ENCODE peak calls at places on chromosomes 12 and 14, in eight cellular contexts. S is H1, Q is fibroblast of lung, G is PC-9, E is astrocyte, D is keratinocyte, W is GM12878, Z is GM23248. K is an unnamed sample.

GRCh38 chr12:8911606-8912268 is 2.6 kb upstream of the PHC1 start:
- DNase-seq in Z (no peak), E (no peak), Q (no peak), G (peak; percentile 94), S (no peak), D (no peak), W (no peak), K (no peak)

GRCh38 chr14:101171650-101172049 is 268.1 kb upstream of the RTL1 start:
- DNase-seq in E (no peak), Z (no peak), S (no peak), G (no peak), Q (no peak), D (no peak), W (no peak), K (no peak)

GRCh38 chr14:97777622-97778021 is 980.4 kb downstream of the VRK1 start:
- DNase-seq in G (no peak), W (no peak), E (no peak), S (no peak), Q (no peak), Z (no peak), D (no peak), K (no peak)

GRCh38 chr14:55301722-55302121 is 30.5 kb downstream of the FBXO34 start:
- DNase-seq in E (peak; percentile 63), G (no peak), Z (peak; percentile 62), W (no peak), S (no peak), Q (peak; percentile 70), D (peak; percentile 19), K (peak; percentile 79)

GRCh38 chr12:11769723-11770514 is 120.4 kb downstream of the ETV6 start:
- DNase-seq in G (no peak), D (no peak), W (no peak), S (no peak), Z (no peak), Q (no peak), E (no peak), K (no peak)

GRCh38 chr12:96302706-96303310 is 97.4 kb downstream of the CDK17 start:
- DNase-seq in Z (no peak), D (no peak), G (no peak), E (no peak), Q (no peak), S (no peak), W (no peak), K (no peak)

GRCh38 chr14:67729072-67729561 is 27.4 kb downstream of the RDH12 start:
- DNase-seq in E (no peak), G (no peak), Q (no peak), Z (no peak), S (peak; percentile 77), W (no peak), D (no peak), K (no peak)

GRCh38 chr14:99982449-99983250 is 82.6 kb upstream of the EVL start:
- DNase-seq in Q (peak; percentile 52), Z (peak; percentile 77), G (no peak), E (peak; percentile 29), D (peak; percentile 28), S (no peak), W (peak; percentile 33), K (peak; percentile 42)

GRCh38 chr14:73651005-73651404 is 6.2 kb downstream of the DNAL1 start:
- DNase-seq in E (no peak), W (no peak), Z (no peak), D (no peak), S (no peak), G (no peak), Q (no peak), K (no peak)

GRCh38 chr14:60657609-60657983 is 8.3 kb upstream of the SIX1 start:
- DNase-seq in Z (no peak), E (no peak), S (no peak), D (no peak), W (no peak), Q (peak; percentile 43), G (no peak), K (no peak)
- TF ChIP-seq EZH2 in Z (no peak), E (no peak), S (peak; percentile 53), D (no peak), W (no peak), Q (no peak), G (no peak), K (no peak)

DNA sequence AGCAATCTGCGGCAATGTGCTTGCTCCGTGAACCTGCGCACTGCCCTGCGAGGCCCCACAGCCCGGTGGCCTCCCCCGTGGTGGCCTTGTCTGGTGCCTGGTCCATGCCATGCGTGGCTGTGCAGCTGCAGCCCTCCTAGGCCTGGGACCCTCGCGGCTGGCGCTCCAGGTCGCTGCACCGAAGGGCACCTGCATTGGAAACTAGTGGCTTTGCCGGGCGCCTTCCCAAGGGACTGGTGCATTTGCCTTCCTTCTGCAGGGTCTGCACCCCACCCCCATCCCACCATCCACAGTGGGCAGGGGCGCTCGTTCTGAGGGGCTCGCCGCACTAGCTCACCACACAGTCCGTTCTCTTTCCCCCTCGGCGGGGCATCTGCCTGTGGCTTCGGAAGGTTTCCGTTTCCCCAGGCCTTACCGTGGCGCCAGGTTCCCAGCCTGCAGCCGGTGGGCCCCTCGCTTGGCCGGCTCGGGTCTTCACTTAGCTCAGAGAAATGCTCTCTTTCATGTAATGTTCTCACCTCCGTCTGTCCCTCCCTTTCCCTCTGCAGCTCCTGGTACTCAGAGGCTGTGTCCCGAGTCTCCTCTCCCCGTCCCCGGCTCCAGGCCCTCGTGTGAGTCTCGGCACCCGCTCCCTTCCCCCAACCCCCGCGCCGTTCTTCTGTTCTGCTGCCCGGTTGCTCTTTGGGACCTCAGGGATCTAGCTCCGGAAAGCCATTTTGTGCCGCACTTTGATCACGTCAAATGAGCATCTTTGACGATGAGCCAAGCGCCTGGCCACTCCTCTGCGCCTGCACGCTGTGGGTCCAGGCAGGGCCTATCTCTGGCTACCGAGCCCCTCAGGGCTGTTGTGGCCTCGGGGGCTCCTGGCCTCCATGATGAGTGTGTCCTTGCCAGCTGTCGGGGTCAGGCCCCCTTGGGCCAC is 31.9 kb downstream of the JAG2 start:
- DNase-seq in G (no peak), W (no peak), Q (no peak), D (no peak), Z (no peak), S (peak; percentile 45), E (no peak), K (no peak)
- H2AFZ ChIP-seq in G (no peak overlapping the region), W (no peak overlapping the region), Q (no peak overlapping the region), D (no peak overlapping the region), Z (no peak overlapping the region), S (peak overlapping the region; percentile 6), E (no peak overlapping the region), K (no peak overlapping the region)

DNA sequence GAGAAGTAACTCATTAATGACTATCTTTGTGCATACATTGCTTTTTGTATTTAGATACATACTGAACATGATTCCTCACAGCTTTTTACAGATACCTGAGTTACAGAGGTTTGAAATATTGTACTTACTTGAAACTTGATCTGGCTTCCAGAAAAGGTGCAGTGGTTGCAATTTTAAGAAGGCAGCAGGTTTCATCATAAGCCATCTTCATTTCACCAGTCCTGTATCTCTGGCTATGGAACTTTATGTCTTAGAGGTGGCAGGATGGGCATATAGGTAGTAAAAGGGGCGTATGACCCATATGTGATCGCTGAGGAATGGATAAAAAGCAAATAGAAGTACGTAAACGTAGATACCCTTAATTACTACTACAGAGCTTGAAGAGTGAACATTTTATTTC is 13.7 kb downstream of the ZBTB1 start:
- DNase-seq in Z (no peak), G (no peak), D (no peak), W (no peak), Q (no peak), E (no peak), S (no peak), K (no peak)
- H4K20me1 ChIP-seq in Z (peaks cover 51% of the 10 kb centered on the region), G (peaks cover 36% of the 10 kb centered on the region), D (no peaks in the 10 kb centered on the region), W (no peaks in the 10 kb centered on the region), Q (peaks cover 8% of the 10 kb centered on the region), E (peaks cover 90% of the 10 kb centered on the region), S (peaks cover 2% of the 10 kb centered on the region), K (no peaks in the 10 kb centered on the region)

GRCh38 chr12:53942467-53942997 is 3.9 kb downstream of the HOXC13 start:
- DNase-seq in G (no peak), D (no peak), E (no peak), Q (no peak), W (no peak), Z (no peak), S (no peak), K (no peak)
- TF ChIP-seq EZH2 in G (no peak), D (no peak), E (no peak), Q (no peak), W (no peak), Z (no peak), S (peak; percentile 30), K (no peak)

GRCh38 chr12:70756118-70756517 is 118.9 kb upstream of the PTPRB start:
- DNase-seq in Z (peak; percentile 77), W (no peak), S (no peak), G (peak; percentile 86), E (peak; percentile 74), D (no peak), Q (peak; percentile 77), K (peak; percentile 73)

GRCh38 chr12:70756791-70757190 is 119.6 kb upstream of the PTPRB start:
- DNase-seq in D (no peak), Z (no peak), E (no peak), S (no peak), G (no peak), W (no peak), Q (no peak), K (no peak)

GRCh38 chr12:70759161-70759918 is 122.1 kb upstream of the PTPRB start:
- DNase-seq in S (no peak), W (no peak), Q (no peak), G (no peak), Z (no peak), D (no peak), E (no peak), K (peak; percentile 18)

GRCh38 chr12:70758494-70758845 is 121.2 kb upstream of the PTPRB start:
- DNase-seq in E (no peak), Q (no peak), S (no peak), D (no peak), G (no peak), Z (no peak), W (no peak), K (no peak)

GRCh38 chr12:70757830-70758493 is 120.7 kb upstream of the PTPRB start:
- DNase-seq in W (no peak), S (no peak), Q (no peak), G (no peak), E (no peak), D (no peak), Z (no peak), K (no peak)
- H2AFZ ChIP-seq in W (no peak overlapping the region), S (no peak overlapping the region), Q (no peak overlapping the region), G (no peak overlapping the region), E (no peak overlapping the region), D (no peak overlapping the region), Z (no peak overlapping the region), K (no peak overlapping the region)

GRCh38 chr12:124517260-124518050 is 50.0 kb downstream of the NCOR2 start:
- DNase-seq in W (no peak), Z (peak; percentile 82), D (no peak), Q (peak; percentile 58), E (no peak), G (no peak), S (no peak), K (peak; percentile 81)

GRCh38 chr12:124514996-124515932 is 52.1 kb downstream of the NCOR2 start:
- DNase-seq in D (no peak), Z (no peak), W (no peak), S (no peak), E (no peak), G (no peak), Q (no peak), K (no peak)

GRCh38 chr12:124514145-124514995 is 53.0 kb downstream of the NCOR2 start:
- DNase-seq in W (no peak), Z (no peak), E (no peak), D (no peak), G (no peak), S (no peak), Q (no peak), K (no peak)

GRCh38 chr12:124516850-124517249 is 50.6 kb downstream of the NCOR2 start:
- DNase-seq in Q (no peak), E (no peak), Z (no peak), G (no peak), W (no peak), S (no peak), D (no peak), K (no peak)

GRCh38 chr12:124515981-124516380 is 51.4 kb downstream of the NCOR2 start:
- DNase-seq in W (no peak), Z (no peak), G (no peak), Q (no peak), S (no peak), E (no peak), D (no peak), K (no peak)
- H4K20me1 ChIP-seq in W (peaks cover 6% of the 10 kb centered on the region), Z (no peaks in the 10 kb centered on the region), G (peaks cover 23% of the 10 kb centered on the region), Q (peaks cover 2% of the 10 kb centered on the region), S (peaks cover 21% of the 10 kb centered on the region), E (peaks cover 73% of the 10 kb centered on the region), D (peaks cover 16% of the 10 kb centered on the region), K (no peaks in the 10 kb centered on the region)

K was measured in mammary epithelial cell.